ENCODE peak calls at places on chromosome 3, in four cellular contexts. One of them, this sample, is unnamed.
A peak's percentile ranks its signal among the peaks of the same experiment; 100 is the strongest.

GRCh38 chr3:112121577-112122547 is 11.2 kb downstream of the GCSAM start:
- DNase-seq in HepG2: no peak
- DNase-seq in K562: no peak
- DNase-seq in GM12878: no peak
- DNase-seq in this sample: no peak

GRCh38 chr3:194148383-194148782 is 12.4 kb downstream of the HES1 start:
- DNase-seq in HepG2: no peak
- DNase-seq in K562: no peak
- DNase-seq in GM12878: no peak
- DNase-seq in this sample: no peak

GRCh38 chr3:174308761-174309160 is 550.4 kb upstream of the NAALADL2 start:
- DNase-seq in HepG2: no peak
- DNase-seq in K562: no peak
- DNase-seq in GM12878: no peak
- DNase-seq in this sample: no peak

GRCh38 chr3:52490035-52490937 is 4.9 kb upstream of the STAB1 start:
- DNase-seq in HepG2: no peak
- DNase-seq in K562: no peak
- DNase-seq in GM12878: no peak
- DNase-seq in this sample: no peak

GRCh38 chr3:111936191-111936841 is 42.5 kb upstream of the ABHD10 start:
- DNase-seq in HepG2: no peak
- DNase-seq in K562: no peak
- DNase-seq in GM12878: no peak
- DNase-seq in this sample: no peak

GRCh38 chr3:37627951-37628620 is 233.6 kb upstream of the CTDSPL start:
- DNase-seq in HepG2: no peak
- DNase-seq in K562: no peak
- DNase-seq in GM12878: peak; percentile 20
- DNase-seq in this sample: no peak

GRCh38 chr3:106030620-106030945 is 161.8 kb upstream of the CBLB start:
- DNase-seq in HepG2: no peak
- DNase-seq in K562: no peak
- DNase-seq in GM12878: no peak
- DNase-seq in this sample: no peak

GRCh38 chr3:78459751-78460150 is 1308.0 kb downstream of the ROBO1 start:
- DNase-seq in HepG2: no peak
- DNase-seq in K562: no peak
- DNase-seq in GM12878: no peak
- DNase-seq in this sample: no peak

GRCh38 chr3:163328680-163329079 is 1749.6 kb downstream of the SI start:
- DNase-seq in HepG2: no peak
- DNase-seq in K562: no peak
- DNase-seq in GM12878: no peak
- DNase-seq in this sample: no peak

GRCh38 chr3:50381315-50381714 is 22.0 kb upstream of the TMEM115 start:
- DNase-seq in HepG2: no peak
- DNase-seq in K562: no peak
- DNase-seq in GM12878: no peak
- DNase-seq in this sample: no peak

GRCh38 chr3:171011536-171012336 is 14.8 kb downstream of the SLC2A2 start:
- DNase-seq in HepG2: no peak
- DNase-seq in K562: no peak
- DNase-seq in GM12878: no peak
- DNase-seq in this sample: no peak

GRCh38 chr3:145936986-145937385 is 224.0 kb downstream of the PLOD2 start:
- DNase-seq in HepG2: no peak
- DNase-seq in K562: no peak
- DNase-seq in GM12878: no peak
- DNase-seq in this sample: no peak

GRCh38 chr3:13251166-13251892 is 168.8 kb downstream of the NUP210 start:
- DNase-seq in HepG2: peak; percentile 74
- DNase-seq in K562: no peak
- DNase-seq in GM12878: no peak
- DNase-seq in this sample: no peak

GRCh38 chr3:64150527-64151238 is 74.6 kb downstream of the PRICKLE2 start:
- DNase-seq in HepG2: peak; percentile 68
- DNase-seq in K562: no peak
- DNase-seq in GM12878: no peak
- DNase-seq in this sample: peak; percentile 39

GRCh38 chr3:67382551-67382950 is 271.9 kb downstream of the SUCLG2 start:
- DNase-seq in HepG2: no peak
- DNase-seq in K562: no peak
- DNase-seq in GM12878: no peak
- DNase-seq in this sample: no peak

GRCh38 chr3:112302061-112302830 is 8.2 kb upstream of the SLC9C1 start:
- DNase-seq in HepG2: no peak
- DNase-seq in K562: peak; percentile 6
- DNase-seq in GM12878: no peak
- DNase-seq in this sample: no peak

GRCh38 chr3:181176610-181177009 is 187.1 kb upstream of the DNAJC19 start:
- DNase-seq in HepG2: peak; percentile 41
- DNase-seq in K562: peak; percentile 4
- DNase-seq in GM12878: peak; percentile 7
- DNase-seq in this sample: peak; percentile 33

GRCh38 chr3:159185443-159186050 is 383.7 kb downstream of the MFSD1 start:
- DNase-seq in HepG2: no peak
- DNase-seq in K562: no peak
- DNase-seq in GM12878: peak; percentile 9
- DNase-seq in this sample: no peak

GRCh38 chr3:104951426-104951825 is 415.3 kb upstream of the ALCAM start:
- DNase-seq in HepG2: no peak
- DNase-seq in K562: no peak
- DNase-seq in GM12878: no peak
- DNase-seq in this sample: no peak

GRCh38 chr3:197367081-197367780 is 68.8 kb upstream of the DLG1 start:
- DNase-seq in HepG2: peak; percentile 61
- DNase-seq in K562: no peak
- DNase-seq in GM12878: no peak
- DNase-seq in this sample: no peak

GRCh38 chr3:126758882-126759281 is 54.8 kb downstream of the CHCHD6 start:
- DNase-seq in HepG2: no peak
- DNase-seq in K562: no peak
- DNase-seq in GM12878: no peak
- DNase-seq in this sample: no peak

GRCh38 chr3:38549957-38550840 is 54.1 kb downstream of the EXOG start:
- DNase-seq in HepG2: no peak
- DNase-seq in K562: no peak
- DNase-seq in GM12878: no peak
- DNase-seq in this sample: no peak

GRCh38 chr3:125166581-125166980 is 46.0 kb downstream of the SLC12A8 start:
- DNase-seq in HepG2: no peak
- DNase-seq in K562: no peak
- DNase-seq in GM12878: no peak
- DNase-seq in this sample: no peak

GRCh38 chr3:161203485-161204098 is 17.5 kb upstream of the NMD3 start:
- DNase-seq in HepG2: no peak
- DNase-seq in K562: no peak
- DNase-seq in GM12878: no peak
- DNase-seq in this sample: no peak

GRCh38 chr3:67292356-67293225 is 294.5 kb downstream of the KBTBD8 start:
- DNase-seq in HepG2: peak; percentile 88
- DNase-seq in K562: no peak
- DNase-seq in GM12878: no peak
- DNase-seq in this sample: no peak

GRCh38 chr3:99578339-99578970 is 59.9 kb upstream of the COL8A1 start:
- DNase-seq in HepG2: no peak
- DNase-seq in K562: no peak
- DNase-seq in GM12878: no peak
- DNase-seq in this sample: no peak

GRCh38 chr3:21665444-21665843 is 85.6 kb downstream of the ZNF385D start:
- DNase-seq in HepG2: no peak
- DNase-seq in K562: no peak
- DNase-seq in GM12878: no peak
- DNase-seq in this sample: no peak

DNA sequence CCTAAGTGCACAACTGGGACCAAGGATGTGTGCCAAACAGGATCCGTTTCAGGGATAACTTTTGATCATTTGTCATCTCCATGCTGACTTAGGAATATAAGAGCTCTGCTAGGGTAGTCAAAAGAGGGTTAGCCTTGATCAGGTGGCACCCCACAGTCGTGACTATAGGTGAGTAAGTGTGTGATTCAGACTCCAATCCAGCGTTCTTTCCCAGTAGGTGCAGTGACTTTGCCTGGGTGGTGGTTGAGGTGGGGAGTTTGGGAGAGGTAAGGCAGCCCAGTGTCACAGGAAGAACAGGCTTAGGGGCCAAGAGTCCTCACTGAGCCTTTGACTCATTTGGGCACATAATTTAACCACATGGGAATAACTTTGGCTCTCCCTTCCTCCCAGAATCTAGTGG is 51.0 kb downstream of the CHDH start:
- DNase-seq in HepG2: no peak
- DNase-seq in K562: no peak
- DNase-seq in GM12878: no peak
- DNase-seq in this sample: no peak
- TF ChIP-seq FOXM1 in HepG2: no peak
- TF ChIP-seq FOXM1 in K562: no peak
- TF ChIP-seq FOXM1 in GM12878: no peak
- TF ChIP-seq FOXM1 in this sample: no peak

GRCh38 chr3:121243208-121243607 is 302.6 kb downstream of the POLQ start:
- DNase-seq in HepG2: no peak
- DNase-seq in K562: no peak
- DNase-seq in GM12878: no peak
- DNase-seq in this sample: no peak
- TF ChIP-seq BHLHE40 in HepG2: no peak
- TF ChIP-seq BHLHE40 in K562: no peak
- TF ChIP-seq BHLHE40 in GM12878: no peak
- TF ChIP-seq BHLHE40 in this sample: no peak

DNA sequence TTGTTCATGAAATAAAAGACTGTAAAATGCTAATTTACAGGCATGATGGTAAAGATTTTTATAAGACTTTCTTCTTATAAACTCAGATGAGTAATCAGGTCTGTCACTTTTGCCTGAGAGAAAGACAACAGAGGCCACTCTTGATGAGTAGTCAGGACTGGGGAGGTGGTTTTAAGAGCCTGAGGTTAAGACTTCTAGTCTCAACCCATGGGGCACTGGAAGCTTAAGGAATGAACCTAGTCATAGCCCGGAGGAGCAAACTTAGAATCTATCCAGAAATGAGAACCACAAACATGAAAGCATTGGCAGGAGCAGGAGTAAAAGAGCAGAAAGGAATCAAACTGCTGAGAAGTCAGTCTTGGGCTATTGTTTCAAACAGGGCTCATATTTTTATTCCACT is 846.3 kb upstream of the ARPP21 start:
- DNase-seq in HepG2: no peak
- DNase-seq in K562: no peak
- DNase-seq in GM12878: no peak
- DNase-seq in this sample: no peak
- TF ChIP-seq FOXK2 in HepG2: no peak
- TF ChIP-seq FOXK2 in K562: no peak
- TF ChIP-seq FOXK2 in GM12878: no peak
- TF ChIP-seq FOXK2 in this sample: no peak

DNA sequence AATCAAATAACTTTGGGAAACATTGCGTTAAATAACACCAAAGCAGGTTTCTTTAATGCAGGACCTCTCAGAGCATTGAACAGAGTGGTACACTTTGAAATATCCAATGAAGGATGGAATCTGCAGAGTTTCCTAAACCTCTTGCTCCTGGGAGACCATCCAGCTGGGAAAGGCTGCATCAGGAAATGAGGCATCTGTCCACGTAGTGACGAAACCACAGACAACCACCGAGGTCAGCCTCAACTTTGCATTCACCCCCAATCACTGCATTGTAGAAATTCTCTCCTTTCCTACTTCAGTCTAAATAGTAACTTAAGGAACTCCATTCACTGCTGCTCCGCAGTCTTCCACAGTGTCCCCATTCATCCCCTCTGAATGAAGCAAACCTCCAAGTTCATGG is 41.5 kb upstream of the CDV3 start:
- DNase-seq in HepG2: no peak
- DNase-seq in K562: no peak
- DNase-seq in GM12878: no peak
- DNase-seq in this sample: no peak
- TF ChIP-seq FOXM1 in HepG2: no peak
- TF ChIP-seq FOXM1 in K562: no peak
- TF ChIP-seq FOXM1 in GM12878: no peak
- TF ChIP-seq FOXM1 in this sample: no peak

GRCh38 chr3:149080699-149081091 is 5.6 kb downstream of the HLTF start:
- DNase-seq in HepG2: no peak
- DNase-seq in K562: no peak
- DNase-seq in GM12878: no peak
- DNase-seq in this sample: no peak
- TF ChIP-seq BHLHE40 in HepG2: no peak
- TF ChIP-seq BHLHE40 in K562: no peak
- TF ChIP-seq BHLHE40 in GM12878: no peak
- TF ChIP-seq BHLHE40 in this sample: no peak

GRCh38 chr3:122676759-122677158 is 3.9 kb upstream of the PARP14 start:
- DNase-seq in HepG2: no peak
- DNase-seq in K562: no peak
- DNase-seq in GM12878: no peak
- DNase-seq in this sample: no peak
- TF ChIP-seq FOXK2 in HepG2: no peak
- TF ChIP-seq FOXK2 in K562: no peak
- TF ChIP-seq FOXK2 in GM12878: no peak
- TF ChIP-seq FOXK2 in this sample: no peak

GRCh38 chr3:16548721-16549120 is 35.2 kb upstream of the RFTN1 start:
- DNase-seq in HepG2: no peak
- DNase-seq in K562: no peak
- DNase-seq in GM12878: no peak
- DNase-seq in this sample: no peak
- TF ChIP-seq FOXM1 in HepG2: no peak
- TF ChIP-seq FOXM1 in K562: no peak
- TF ChIP-seq FOXM1 in GM12878: peak; percentile 43
- TF ChIP-seq FOXM1 in this sample: no peak

GRCh38 chr3:192862408-192863385 is 55.0 kb downstream of the MB21D2 start:
- DNase-seq in HepG2: no peak
- DNase-seq in K562: no peak
- DNase-seq in GM12878: no peak
- DNase-seq in this sample: no peak

GRCh38 chr3:192858849-192859585 is 58.6 kb downstream of the MB21D2 start:
- DNase-seq in HepG2: no peak
- DNase-seq in K562: no peak
- DNase-seq in GM12878: no peak
- DNase-seq in this sample: no peak

GRCh38 chr3:192861972-192862371 is 55.7 kb downstream of the MB21D2 start:
- DNase-seq in HepG2: no peak
- DNase-seq in K562: no peak
- DNase-seq in GM12878: peak; percentile 56
- DNase-seq in this sample: no peak

GRCh38 chr3:192857148-192857735 is 60.4 kb downstream of the MB21D2 start:
- DNase-seq in HepG2: no peak
- DNase-seq in K562: no peak
- DNase-seq in GM12878: no peak
- DNase-seq in this sample: no peak

GRCh38 chr3:192860464-192860863 is 57.2 kb downstream of the MB21D2 start:
- DNase-seq in HepG2: no peak
- DNase-seq in K562: no peak
- DNase-seq in GM12878: no peak
- DNase-seq in this sample: no peak
- TF ChIP-seq BHLHE40 in HepG2: no peak
- TF ChIP-seq BHLHE40 in K562: no peak
- TF ChIP-seq BHLHE40 in GM12878: no peak
- TF ChIP-seq BHLHE40 in this sample: no peak